ENCODE peak calls at places on chromosomes 13 and 19, in six cellular contexts. P is HCT116, L is GM23248, T is neural progenitor cell, D is PC-3, U is SK-N-SH. Q is an unnamed sample.

GRCh38 chr13:40344270-40345148 is 321.9 kb downstream of the FOXO1 start:
- DNase-seq in P (no peak), T (no peak), L (no peak), D (no peak), U (no peak), Q (no peak)

GRCh38 chr13:44218501-44219240 is 155.0 kb upstream of the SERP2 start:
- DNase-seq in T (no peak), U (no peak), D (peak; percentile 67), P (no peak), L (no peak), Q (no peak)

GRCh38 chr13:90545070-90545840 is 802.2 kb upstream of the MIR17HG start:
- DNase-seq in T (no peak), D (peak; percentile 39), P (no peak), U (no peak), L (peak; percentile 8), Q (no peak)

GRCh38 chr19:13022859-13023636 is 27.8 kb downstream of the NFIX start:
- DNase-seq in U (peak; percentile 87), P (no peak), L (peak; percentile 96), T (peak; percentile 77), D (peak; percentile 94), Q (peak; percentile 73)

GRCh38 chr19:46373573-46374359 is 26.9 kb downstream of the PPP5C start:
- DNase-seq in D (peak; percentile 95), P (no peak), U (peak; percentile 80), T (peak; percentile 70), L (peak; percentile 89), Q (no peak)

GRCh38 chr13:45705936-45706335 is 3.8 kb downstream of the CBY2 start:
- DNase-seq in U (no peak), D (no peak), P (no peak), L (no peak), T (no peak), Q (no peak)

GRCh38 chr19:18789883-18790565 is 1.1 kb downstream of the COMP start:
- DNase-seq in D (no peak), P (no peak), U (peak; percentile 69), T (peak; percentile 87), L (peak; percentile 59), Q (no peak)

GRCh38 chr13:50990540-50991506 is 81.2 kb downstream of the RNASEH2B start:
- DNase-seq in P (no peak), L (peak; percentile 87), D (no peak), T (peak; percentile 49), U (peak; percentile 34), Q (no peak)

GRCh38 chr19:19655051-19655594 is 8.4 kb downstream of the ATP13A1 start:
- DNase-seq in T (no peak), P (no peak), L (no peak), D (no peak), U (peak; percentile 19), Q (no peak)

GRCh38 chr13:46850214-46850613 is 46.6 kb downstream of the HTR2A start:
- DNase-seq in P (no peak), T (no peak), D (no peak), U (no peak), L (peak; percentile 42), Q (no peak)

GRCh38 chr13:50161052-50161451 is 145.8 kb downstream of the KCNRG start:
- DNase-seq in D (peak; percentile 59), P (no peak), L (peak; percentile 58), U (no peak), T (no peak), Q (no peak)

GRCh38 chr13:25692156-25692555 is 320.4 kb downstream of the ATP8A2 start:
- DNase-seq in U (no peak), T (peak; percentile 45), L (no peak), D (no peak), P (no peak), Q (no peak)

GRCh38 chr13:85512421-85512820 is 286.8 kb downstream of the SLITRK6 start:
- DNase-seq in T (no peak), D (peak; percentile 51), L (no peak), P (no peak), U (no peak), Q (no peak)

GRCh38 chr13:108985166-108985565 is 355.8 kb downstream of the MYO16 start:
- DNase-seq in T (no peak), D (no peak), L (no peak), U (no peak), P (no peak), Q (no peak)

GRCh38 chr13:20174656-20175405 is 14.0 kb upstream of the GJA3 start:
- DNase-seq in U (no peak), P (peak; percentile 90), T (no peak), D (peak; percentile 99), L (peak; percentile 100), Q (peak; percentile 83)

GRCh38 chr13:71718931-71719330 is 148.1 kb downstream of the DACH1 start:
- DNase-seq in P (no peak), T (no peak), D (no peak), U (no peak), L (no peak), Q (no peak)

GRCh38 chr13:97753269-97753668 is 200.2 kb upstream of the IPO5 start:
- DNase-seq in L (no peak), P (no peak), U (no peak), T (no peak), D (no peak), Q (no peak)

GRCh38 chr19:58317481-58318072 is 9.2 kb upstream of the ZSCAN22 start:
- DNase-seq in U (no peak), P (no peak), L (peak; percentile 74), T (peak; percentile 78), D (peak; percentile 71), Q (peak; percentile 11)

GRCh38 chr13:46553886-46554855 is 1.2 kb downstream of the LRCH1 start:
- DNase-seq in L (peak; percentile 91), D (peak; percentile 78), P (peak; percentile 55), T (peak; percentile 78), U (peak; percentile 77), Q (peak; percentile 43)

GRCh38 chr19:50190439-50190891 is 13.0 kb upstream of the MYH14 start:
- DNase-seq in D (no peak), U (no peak), L (no peak), T (no peak), P (no peak), Q (no peak)

GRCh38 chr13:30253830-30254229 is 53.5 kb downstream of the KATNAL1 start:
- DNase-seq in U (no peak), P (no peak), D (no peak), L (no peak), T (no peak), Q (no peak)

GRCh38 chr19:10510301-10510802 is 6.9 kb downstream of the S1PR5 start:
- DNase-seq in P (no peak), D (peak; percentile 50), T (peak; percentile 64), L (peak; percentile 30), U (peak; percentile 81), Q (peak; percentile 48)

GRCh38 chr13:26423634-26424033 is 133.8 kb upstream of the WASF3 start:
- DNase-seq in L (peak; percentile 27), T (no peak), U (peak; percentile 35), D (no peak), P (no peak), Q (no peak)

GRCh38 chr19:45508931-45509691 is 1.8 kb downstream of the VASP start:
- DNase-seq in U (peak; percentile 87), L (peak; percentile 69), P (no peak), D (peak; percentile 57), T (peak; percentile 77), Q (peak; percentile 44)

GRCh38 chr19:16153582-16154336 is 10.3 kb downstream of the HSH2D start:
- DNase-seq in U (no peak), L (peak; percentile 14), T (peak; percentile 46), P (peak; percentile 36), D (peak; percentile 23), Q (peak; percentile 71)

GRCh38 chr19:18932216-18932841 is 8.7 kb downstream of the HOMER3 start:
- DNase-seq in D (peak; percentile 29), P (peak; percentile 58), U (peak; percentile 99), L (peak; percentile 89), T (peak; percentile 97), Q (peak; percentile 38)

GRCh38 chr19:50794778-50795664 is 4.8 kb downstream of the ACP4 start:
- DNase-seq in D (peak; percentile 51), U (peak; percentile 57), L (peak; percentile 34), T (no peak), P (no peak), Q (no peak)

GRCh38 chr13:65830411-65831172 is 1399.5 kb downstream of the PCDH9 start:
- DNase-seq in T (no peak), L (no peak), U (no peak), D (no peak), P (no peak), Q (no peak)

GRCh38 chr19:49581007-49581508 is at the start of gene PRRG2:
- DNase-seq in L (no peak), U (no peak), P (peak; percentile 62), D (peak; percentile 69), T (no peak), Q (no peak)

GRCh38 chr13:48596128-48596429 is 57.6 kb upstream of the CYSLTR2 start:
- DNase-seq in L (no peak), P (no peak), T (no peak), U (no peak), D (no peak), Q (no peak)

GRCh38 chr13:48591889-48592725 is 59.2 kb upstream of the RCBTB2 start:
- DNase-seq in T (no peak), D (no peak), P (no peak), L (no peak), U (no peak), Q (no peak)

GRCh38 chr13:48595330-48596127 is 58.2 kb upstream of the CYSLTR2 start:
- DNase-seq in U (peak; percentile 48), D (peak; percentile 65), L (peak; percentile 77), T (peak; percentile 45), P (peak; percentile 50), Q (peak; percentile 48)

GRCh38 chr13:48593551-48593950 is 60.2 kb upstream of the CYSLTR2 start:
- DNase-seq in T (no peak), P (no peak), U (no peak), D (no peak), L (no peak), Q (no peak)

GRCh38 chr13:48594080-48594815 is 59.5 kb upstream of the CYSLTR2 start:
- DNase-seq in P (no peak), U (no peak), L (no peak), D (no peak), T (peak; percentile 43), Q (no peak)
- H3K9ac ChIP-seq in P (no peak overlapping the region), U (no peak overlapping the region), L (no peak overlapping the region), D (no peak overlapping the region), T (no peak overlapping the region), Q (no peak overlapping the region)

GRCh38 chr13:24081388-24081787 is 79.1 kb upstream of the SPATA13 start:
- DNase-seq in P (no peak), U (no peak), D (no peak), L (no peak), T (no peak), Q (no peak)
- TF ChIP-seq EZH2phosphoT487 in P (no peak), U (no peak), D (no peak), L (no peak), T (no peak), Q (no peak)

DNA sequence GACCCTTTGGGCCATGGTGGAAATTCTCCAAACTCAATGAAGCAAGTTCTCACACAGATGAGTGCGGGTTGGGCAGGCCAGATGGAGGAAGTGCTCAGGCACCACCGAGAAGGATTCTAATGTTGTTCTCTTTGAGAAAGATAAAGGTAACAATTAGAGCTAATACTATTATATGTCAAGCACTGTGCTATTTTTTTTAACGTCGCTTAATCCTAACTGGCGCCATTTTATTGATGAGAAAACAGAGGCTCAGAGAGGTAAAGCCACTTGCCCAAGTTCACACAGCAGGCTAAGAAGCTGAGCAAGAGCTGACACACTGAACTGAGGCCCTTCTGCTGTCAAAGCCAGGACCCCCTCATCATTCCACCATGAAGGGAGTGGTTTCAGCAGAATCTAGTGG is 1.0 kb downstream of the FBL start:
- DNase-seq in P (no peak), T (no peak), D (no peak), U (no peak), L (peak; percentile 17), Q (no peak)
- H3K9ac ChIP-seq in P (peak overlapping the region; percentile 100), T (peak overlapping the region; percentile 40), D (peak overlapping the region; percentile 99), U (peak overlapping the region; percentile 86), L (peak overlapping the region; percentile 88), Q (peak overlapping the region; percentile 95)

GRCh38 chr19:3375221-3376088 is 9.1 kb downstream of the NFIC start:
- DNase-seq in P (no peak), L (peak; percentile 63), T (no peak), U (peak; percentile 90), D (no peak), Q (no peak)
- TF ChIP-seq EZH2phosphoT487 in P (no peak), L (no peak), T (no peak), U (no peak), D (no peak), Q (no peak)